ENCODE peak calls at places on chromosomes 6 and 20, in nine cellular contexts. O is caudate nucleus, X is GM10248, K is AG04450, S is SHP77, M is lower leg skin, U is PC-3, P is neural crest cell, F is endothelial cell of umbilical vein. E is an unnamed sample.

GRCh38 chr20:16654858-16655257 is 75.0 kb upstream of the SNRPB2 start:
- DNase-seq in S (no peak), K (no peak), M (no peak), U (peak), P (no peak), X (no peak), F (no peak), O (no peak), E (no peak)

GRCh38 chr20:52624270-52624669 is 347.9 kb upstream of the TSHZ2 start:
- DNase-seq in F (no peak), P (no peak), M (no peak), X (no peak), O (no peak), S (no peak), K (no peak), U (no peak), E (no peak)

GRCh38 chr20:19780261-19780660 is 22.2 kb downstream of the RIN2 start:
- DNase-seq in X (no peak), O (no peak), S (no peak), P (no peak), M (no peak), K (no peak), U (no peak), F (no peak), E (no peak)

GRCh38 chr20:58081842-58082241 is 146.6 kb downstream of the ANKRD60 start:
- DNase-seq in M (no peak), S (no peak), K (no peak), U (peak), P (no peak), F (peak), X (no peak), O (no peak), E (peak)

GRCh38 chr6:109304284-109305015 is 77.8 kb downstream of the CD164 start:
- DNase-seq in M (no peak), X (no peak), F (no peak), U (no peak), K (no peak), S (no peak), P (no peak), O (no peak), E (no peak)

GRCh38 chr6:29955783-29956182 is 13.5 kb downstream of the HLA-A start:
- DNase-seq in U (no peak), F (no peak), M (no peak), O (no peak), S (no peak), P (no peak), K (no peak), X (no peak), E (no peak)

GRCh38 chr6:42704251-42704936 is 18.0 kb downstream of the PRPH2 start:
- DNase-seq in F (no peak), U (no peak), X (no peak), K (no peak), M (no peak), P (no peak), O (no peak), S (no peak), E (no peak)

GRCh38 chr6:13013681-13014550 is 297.3 kb downstream of the PHACTR1 start:
- DNase-seq in M (no peak), O (peak), F (peak), P (peak), X (peak), S (no peak), K (no peak), U (no peak), E (no peak)

GRCh38 chr20:4950841-4951240 is 50.5 kb downstream of the SLC23A2 start:
- DNase-seq in F (no peak), K (no peak), S (no peak), X (no peak), P (no peak), M (no peak), U (no peak), O (no peak), E (no peak)

GRCh38 chr6:122620902-122621301 is 10.7 kb downstream of the PKIB start:
- DNase-seq in O (no peak), P (no peak), F (no peak), S (peak), K (no peak), U (peak), M (no peak), X (no peak), E (peak)

GRCh38 chr6:5142915-5143314 is 57.8 kb downstream of the PPP1R3G start:
- DNase-seq in M (no peak), F (no peak), S (no peak), K (no peak), P (no peak), U (no peak), X (no peak), O (no peak), E (no peak)

GRCh38 chr6:1770435-1770843 is 160.7 kb downstream of the FOXC1 start:
- DNase-seq in K (no peak), P (no peak), O (no peak), X (no peak), M (no peak), F (no peak), U (peak), S (no peak), E (no peak)